ENCODE peak calls at places on chromosome 10, in six cellular contexts. One of them, this sample, is unnamed.

GRCh38 chr10:74437822-74438221 is 286.8 kb downstream of the ADK start:
- DNase-seq in neural progenitor cell: no peak
- DNase-seq in lower leg skin: no peak
- DNase-seq in sigmoid colon: no peak
- DNase-seq in brain microvascular endothelial cell: peak
- DNase-seq in PC-9: no peak
- DNase-seq in this sample: no peak

GRCh38 chr10:15715619-15716227 is 4.0 kb downstream of the ITGA8 start:
- DNase-seq in neural progenitor cell: peak
- DNase-seq in brain microvascular endothelial cell: peak
- DNase-seq in PC-9: no peak
- DNase-seq in lower leg skin: no peak
- DNase-seq in sigmoid colon: no peak
- DNase-seq in this sample: peak

GRCh38 chr10:17067549-17068264 is 61.9 kb downstream of the CUBN start:
- DNase-seq in PC-9: no peak
- DNase-seq in lower leg skin: no peak
- DNase-seq in sigmoid colon: no peak
- DNase-seq in neural progenitor cell: no peak
- DNase-seq in brain microvascular endothelial cell: no peak
- DNase-seq in this sample: no peak

GRCh38 chr10:4131407-4132215 is 346.6 kb upstream of the KLF6 start:
- DNase-seq in sigmoid colon: no peak
- DNase-seq in PC-9: peak
- DNase-seq in brain microvascular endothelial cell: peak
- DNase-seq in neural progenitor cell: no peak
- DNase-seq in lower leg skin: no peak
- DNase-seq in this sample: no peak

GRCh38 chr10:114389429-114389828 is 14.9 kb downstream of the AFAP1L2 start:
- DNase-seq in sigmoid colon: peak
- DNase-seq in neural progenitor cell: no peak
- DNase-seq in PC-9: peak
- DNase-seq in lower leg skin: no peak
- DNase-seq in brain microvascular endothelial cell: peak
- DNase-seq in this sample: no peak

GRCh38 chr10:110530131-110530831 is 32.6 kb downstream of the DUSP5 start:
- DNase-seq in lower leg skin: peak
- DNase-seq in brain microvascular endothelial cell: peak
- DNase-seq in PC-9: peak
- DNase-seq in sigmoid colon: peak
- DNase-seq in neural progenitor cell: peak
- DNase-seq in this sample: peak

GRCh38 chr10:93820434-93820833 is 62.7 kb downstream of the LGI1 start:
- DNase-seq in lower leg skin: no peak
- DNase-seq in sigmoid colon: no peak
- DNase-seq in neural progenitor cell: no peak
- DNase-seq in PC-9: no peak
- DNase-seq in brain microvascular endothelial cell: no peak
- DNase-seq in this sample: no peak

GRCh38 chr10:80509403-80510161 is 28.1 kb upstream of the SH2D4B start:
- DNase-seq in sigmoid colon: peak
- DNase-seq in brain microvascular endothelial cell: peak
- DNase-seq in lower leg skin: no peak
- DNase-seq in neural progenitor cell: no peak
- DNase-seq in PC-9: peak
- DNase-seq in this sample: no peak

GRCh38 chr10:3076138-3076537 is 8.8 kb downstream of the PFKP start:
- DNase-seq in sigmoid colon: peak
- DNase-seq in lower leg skin: no peak
- DNase-seq in brain microvascular endothelial cell: no peak
- DNase-seq in neural progenitor cell: no peak
- DNase-seq in PC-9: no peak
- DNase-seq in this sample: no peak

DNA sequence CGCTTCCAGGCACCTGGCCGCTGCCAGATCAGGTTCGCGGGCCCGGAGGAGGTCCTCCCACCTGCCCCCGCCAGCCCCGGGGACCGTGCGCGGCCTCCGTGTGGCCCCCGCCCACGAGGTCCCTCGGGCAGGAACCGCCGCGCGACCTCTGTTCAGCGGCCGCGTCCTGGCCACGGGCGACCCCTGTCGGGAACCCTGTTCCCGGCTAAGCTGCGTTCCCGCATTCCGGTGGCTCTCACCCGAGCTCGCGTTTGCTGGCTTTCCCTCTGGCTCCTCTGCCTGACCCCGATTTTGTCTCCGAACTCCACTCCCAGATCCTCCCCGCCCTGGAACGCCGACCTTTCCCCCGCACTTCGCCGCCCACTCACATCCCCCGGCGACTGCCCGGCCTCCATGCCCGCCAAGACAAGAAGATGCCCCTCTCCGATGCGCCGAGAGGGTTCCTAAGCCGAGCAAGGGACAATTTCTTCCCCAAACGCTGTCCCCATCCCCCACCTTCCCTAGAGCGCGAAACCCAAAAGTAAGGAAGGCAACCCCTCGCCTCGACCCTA is 2.3 kb downstream of the SFMBT2 start:
- DNase-seq in PC-9: no peak
- DNase-seq in lower leg skin: peak
- DNase-seq in neural progenitor cell: peak
- DNase-seq in sigmoid colon: peak
- DNase-seq in brain microvascular endothelial cell: no peak
- DNase-seq in this sample: peak
- TF ChIP-seq CTCF in PC-9: no peak
- TF ChIP-seq CTCF in lower leg skin: no peak
- TF ChIP-seq CTCF in neural progenitor cell: peak
- TF ChIP-seq CTCF in sigmoid colon: peak
- TF ChIP-seq CTCF in brain microvascular endothelial cell: peak
- TF ChIP-seq CTCF in this sample: peak

DNA sequence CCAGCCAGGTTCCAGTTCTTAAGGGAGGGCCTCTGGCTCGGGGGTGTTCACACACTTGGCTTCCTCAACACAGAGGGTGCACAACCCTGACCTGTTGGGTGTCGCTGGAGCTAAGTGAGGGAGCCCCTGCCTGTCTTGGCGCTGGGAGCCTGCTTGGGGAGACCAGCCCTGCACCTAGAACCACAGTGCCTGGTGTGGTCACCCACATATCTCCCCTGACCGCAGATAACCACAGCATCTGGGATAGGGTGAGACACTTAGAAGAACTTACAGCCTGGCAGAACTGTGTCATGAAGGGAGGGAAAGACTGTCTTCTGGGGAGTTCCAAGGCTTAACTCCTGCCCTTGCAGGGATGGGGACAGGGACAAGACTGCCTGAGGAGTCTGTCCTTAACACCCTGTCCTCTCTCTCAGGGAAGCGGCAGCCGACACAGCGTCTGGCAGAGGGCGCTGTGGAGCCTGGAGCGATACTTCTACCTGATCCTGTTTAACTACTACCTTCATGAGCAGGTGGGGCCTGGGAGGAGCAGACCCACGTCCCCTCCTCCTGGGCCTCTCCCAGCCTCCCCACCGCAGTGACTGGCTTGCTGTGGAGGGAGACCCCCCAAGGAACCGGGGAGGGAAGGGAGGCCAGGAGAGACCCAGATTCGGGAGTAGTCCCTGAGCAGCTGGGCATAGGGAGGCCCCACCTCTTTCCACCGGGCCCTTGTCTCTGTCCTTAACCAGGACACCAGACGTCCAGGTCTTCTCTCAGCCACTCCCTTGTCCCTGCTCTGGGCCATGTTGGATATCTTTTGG is 59.0 kb downstream of the PALD1 start:
- DNase-seq in neural progenitor cell: peak
- DNase-seq in brain microvascular endothelial cell: no peak
- DNase-seq in sigmoid colon: no peak
- DNase-seq in PC-9: peak
- DNase-seq in lower leg skin: no peak
- DNase-seq in this sample: peak
- TF ChIP-seq CTCF in neural progenitor cell: peak
- TF ChIP-seq CTCF in brain microvascular endothelial cell: peak
- TF ChIP-seq CTCF in sigmoid colon: no peak
- TF ChIP-seq CTCF in PC-9: peak
- TF ChIP-seq CTCF in lower leg skin: no peak
- TF ChIP-seq CTCF in this sample: peak

GRCh38 chr10:64071218-64071617 is 550.0 kb downstream of the REEP3 start:
- DNase-seq in neural progenitor cell: no peak
- DNase-seq in PC-9: no peak
- DNase-seq in lower leg skin: no peak
- DNase-seq in sigmoid colon: no peak
- DNase-seq in brain microvascular endothelial cell: peak
- DNase-seq in this sample: no peak

GRCh38 chr10:64080071-64080470 is 558.9 kb downstream of the REEP3 start:
- DNase-seq in neural progenitor cell: no peak
- DNase-seq in PC-9: no peak
- DNase-seq in lower leg skin: no peak
- DNase-seq in brain microvascular endothelial cell: no peak
- DNase-seq in sigmoid colon: no peak
- DNase-seq in this sample: no peak

GRCh38 chr10:64075604-64076003 is 554.4 kb downstream of the REEP3 start:
- DNase-seq in lower leg skin: no peak
- DNase-seq in sigmoid colon: no peak
- DNase-seq in brain microvascular endothelial cell: no peak
- DNase-seq in PC-9: no peak
- DNase-seq in neural progenitor cell: no peak
- DNase-seq in this sample: no peak

GRCh38 chr10:64079341-64079740 is 558.1 kb downstream of the REEP3 start:
- DNase-seq in lower leg skin: no peak
- DNase-seq in neural progenitor cell: no peak
- DNase-seq in brain microvascular endothelial cell: no peak
- DNase-seq in PC-9: no peak
- DNase-seq in sigmoid colon: no peak
- DNase-seq in this sample: no peak

DNA sequence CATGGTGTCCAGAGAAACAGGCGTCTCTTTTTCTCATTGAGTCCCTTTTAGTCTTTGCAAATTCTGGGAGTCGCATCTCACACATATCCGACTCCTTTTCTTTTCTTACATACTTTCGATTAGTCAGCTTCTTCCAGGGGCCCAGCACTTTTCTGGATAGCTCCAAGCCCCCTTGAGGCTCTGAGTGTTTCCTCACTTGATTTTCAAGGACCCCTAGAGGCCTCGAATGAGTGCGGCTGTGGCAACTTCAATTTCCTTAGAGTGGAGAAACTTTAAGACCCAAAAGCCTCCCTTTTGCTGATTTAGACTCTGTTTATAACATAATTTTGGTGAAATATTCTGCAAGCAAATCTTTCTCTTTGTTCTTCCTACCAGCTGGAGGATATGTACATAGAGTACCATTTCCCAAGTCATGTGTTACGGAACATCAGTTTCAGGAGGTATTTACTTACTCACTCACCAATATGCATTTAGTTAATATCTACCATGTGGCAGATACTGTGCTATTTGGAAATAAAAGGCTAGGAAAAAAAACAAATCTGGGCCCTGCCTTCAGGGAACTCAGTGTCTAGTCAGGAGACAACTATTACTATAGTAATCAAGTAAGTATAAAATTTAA is 555.2 kb downstream of the REEP3 start:
- DNase-seq in sigmoid colon: no peak
- DNase-seq in lower leg skin: no peak
- DNase-seq in brain microvascular endothelial cell: no peak
- DNase-seq in neural progenitor cell: peak
- DNase-seq in PC-9: no peak
- DNase-seq in this sample: no peak
- TF ChIP-seq CTCF in sigmoid colon: no peak
- TF ChIP-seq CTCF in lower leg skin: no peak
- TF ChIP-seq CTCF in brain microvascular endothelial cell: no peak
- TF ChIP-seq CTCF in neural progenitor cell: peak
- TF ChIP-seq CTCF in PC-9: no peak
- TF ChIP-seq CTCF in this sample: no peak

GRCh38 chr10:99484626-99485581 is 47.8 kb upstream of the NKX2-3 start:
- DNase-seq in neural progenitor cell: peak
- DNase-seq in PC-9: no peak
- DNase-seq in lower leg skin: no peak
- DNase-seq in sigmoid colon: no peak
- DNase-seq in brain microvascular endothelial cell: no peak
- DNase-seq in this sample: no peak
- TF ChIP-seq CTCF in neural progenitor cell: peak
- TF ChIP-seq CTCF in PC-9: peak
- TF ChIP-seq CTCF in lower leg skin: no peak
- TF ChIP-seq CTCF in sigmoid colon: peak
- TF ChIP-seq CTCF in brain microvascular endothelial cell: peak
- TF ChIP-seq CTCF in this sample: no peak

DNA sequence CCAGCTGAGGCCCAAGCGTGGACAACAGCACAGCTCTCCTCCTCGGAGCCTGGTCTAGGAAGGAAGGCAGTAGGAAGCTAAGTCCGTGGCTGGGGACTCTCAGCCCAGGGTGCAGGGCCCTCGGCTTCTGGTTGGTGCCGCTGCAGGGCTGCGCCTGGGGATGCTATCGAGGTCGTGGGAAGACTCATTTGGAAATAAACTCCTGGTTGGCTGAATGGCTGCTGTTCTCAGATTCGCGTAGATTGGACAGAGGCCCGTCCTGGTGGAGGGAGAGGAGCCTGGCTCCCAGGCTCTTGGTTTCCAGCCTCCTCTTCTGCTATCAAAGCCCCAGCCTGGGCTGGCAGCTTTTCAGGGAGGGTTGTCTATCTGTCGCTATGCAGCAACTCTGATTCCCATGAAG is 152.6 kb upstream of the FZD8 start:
- DNase-seq in neural progenitor cell: no peak
- DNase-seq in sigmoid colon: no peak
- DNase-seq in PC-9: no peak
- DNase-seq in brain microvascular endothelial cell: peak
- DNase-seq in lower leg skin: no peak
- DNase-seq in this sample: no peak
- TF ChIP-seq CTCF in neural progenitor cell: no peak
- TF ChIP-seq CTCF in sigmoid colon: no peak
- TF ChIP-seq CTCF in PC-9: no peak
- TF ChIP-seq CTCF in brain microvascular endothelial cell: no peak
- TF ChIP-seq CTCF in lower leg skin: no peak
- TF ChIP-seq CTCF in this sample: no peak

DNA sequence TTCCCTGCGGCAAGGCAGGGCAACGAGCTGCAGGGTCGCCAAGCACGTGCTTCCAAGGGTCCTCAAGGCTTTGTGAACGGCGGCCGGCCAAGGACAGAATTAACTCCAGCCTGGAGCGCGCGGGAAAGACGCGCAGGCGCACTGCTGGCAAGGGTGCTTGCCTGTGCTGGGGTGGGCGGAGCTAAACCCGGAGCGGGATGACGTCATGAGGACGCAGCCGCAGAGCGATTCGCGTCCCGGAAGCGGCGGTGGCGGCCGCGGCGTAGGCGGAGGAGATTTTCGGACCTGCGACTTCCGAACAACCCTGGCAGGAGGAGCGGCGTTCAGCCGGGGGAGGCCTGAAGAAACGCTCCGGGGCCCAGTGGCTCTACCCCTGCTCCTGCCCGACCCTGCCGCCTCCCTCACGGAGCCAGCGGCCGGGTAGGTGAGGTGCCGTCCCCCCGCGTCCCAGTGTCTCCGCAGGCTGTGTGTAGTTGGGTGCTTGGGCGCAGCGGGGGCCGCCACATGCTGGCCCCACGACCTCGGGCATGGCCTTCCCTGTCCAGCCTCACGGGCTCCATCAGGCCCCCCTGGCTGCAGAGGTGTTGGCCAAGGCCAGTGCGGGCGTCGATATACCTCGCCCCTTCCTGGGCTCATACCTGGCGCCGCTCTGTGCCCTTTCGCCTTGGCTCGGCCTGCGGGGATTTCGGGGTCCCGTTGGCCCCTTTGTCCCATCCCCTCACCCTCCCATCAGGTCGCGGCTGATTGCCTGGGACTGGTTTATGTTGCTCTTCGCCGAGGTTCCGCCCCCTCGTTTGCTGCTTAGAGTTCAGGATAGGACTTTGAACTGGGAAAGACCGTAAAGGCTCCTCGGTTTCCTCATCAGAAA is at the start of gene ZFYVE27:
- DNase-seq in lower leg skin: peak
- DNase-seq in PC-9: peak
- DNase-seq in neural progenitor cell: peak
- DNase-seq in sigmoid colon: peak
- DNase-seq in brain microvascular endothelial cell: peak
- DNase-seq in this sample: peak
- TF ChIP-seq CTCF in lower leg skin: no peak
- TF ChIP-seq CTCF in PC-9: no peak
- TF ChIP-seq CTCF in neural progenitor cell: no peak
- TF ChIP-seq CTCF in sigmoid colon: no peak
- TF ChIP-seq CTCF in brain microvascular endothelial cell: no peak
- TF ChIP-seq CTCF in this sample: no peak